ENCODE peak calls at places on chromosomes 4 and X, in five cellular contexts. One of them, this sample, is unnamed.
A peak's percentile ranks its signal among the peaks of the same experiment; 100 is the strongest.

GRCh38 chr4:158161561-158162354 is 11.1 kb downstream of the GASK1B start:
- DNase-seq in bronchial epithelial cell: peak; percentile 45
- DNase-seq in naive B cell: no peak
- DNase-seq in DMS153: no peak
- DNase-seq in fibroblast of the conjunctiva: peak; percentile 18
- DNase-seq in this sample: no peak

GRCh38 chr4:34194585-34194984 is 2049.7 kb downstream of the ARAP2 start:
- DNase-seq in bronchial epithelial cell: no peak
- DNase-seq in fibroblast of the conjunctiva: no peak
- DNase-seq in naive B cell: no peak
- DNase-seq in DMS153: no peak
- DNase-seq in this sample: no peak

GRCh38 chrX:17247144-17247543 is 127.9 kb upstream of the NHS start:
- DNase-seq in fibroblast of the conjunctiva: no peak
- DNase-seq in bronchial epithelial cell: no peak
- DNase-seq in DMS153: no peak
- DNase-seq in naive B cell: no peak
- DNase-seq in this sample: no peak

GRCh38 chr4:105061720-105062119 is 85.0 kb upstream of the TET2 start:
- DNase-seq in fibroblast of the conjunctiva: no peak
- DNase-seq in naive B cell: no peak
- DNase-seq in bronchial epithelial cell: peak; percentile 5
- DNase-seq in DMS153: no peak
- DNase-seq in this sample: no peak

GRCh38 chr4:3217266-3217665 is 31.7 kb upstream of the MSANTD1 start:
- DNase-seq in bronchial epithelial cell: no peak
- DNase-seq in DMS153: no peak
- DNase-seq in fibroblast of the conjunctiva: no peak
- DNase-seq in naive B cell: no peak
- DNase-seq in this sample: no peak

GRCh38 chr4:1081689-1082040 is 31.7 kb downstream of the RNF212 start:
- DNase-seq in fibroblast of the conjunctiva: peak; percentile 20
- DNase-seq in bronchial epithelial cell: no peak
- DNase-seq in DMS153: no peak
- DNase-seq in naive B cell: no peak
- DNase-seq in this sample: no peak

GRCh38 chr4:84418032-84418709 is 80.9 kb downstream of the NKX6-1 start:
- DNase-seq in bronchial epithelial cell: no peak
- DNase-seq in fibroblast of the conjunctiva: no peak
- DNase-seq in naive B cell: no peak
- DNase-seq in DMS153: peak; percentile 92
- DNase-seq in this sample: no peak

GRCh38 chrX:137031517-137032377 is 2.0 kb downstream of the GPR101 start:
- DNase-seq in naive B cell: peak; percentile 25
- DNase-seq in bronchial epithelial cell: peak; percentile 18
- DNase-seq in DMS153: peak; percentile 4
- DNase-seq in fibroblast of the conjunctiva: no peak
- DNase-seq in this sample: no peak

GRCh38 chr4:28654618-28655017 is 1794.0 kb downstream of the STIM2 start:
- DNase-seq in fibroblast of the conjunctiva: no peak
- DNase-seq in DMS153: no peak
- DNase-seq in bronchial epithelial cell: peak; percentile 70
- DNase-seq in naive B cell: no peak
- DNase-seq in this sample: no peak

GRCh38 chr4:128153795-128154194 is 92.7 kb downstream of the LARP1B start:
- DNase-seq in naive B cell: no peak
- DNase-seq in fibroblast of the conjunctiva: no peak
- DNase-seq in DMS153: no peak
- DNase-seq in bronchial epithelial cell: no peak
- DNase-seq in this sample: no peak

GRCh38 chr4:153486281-153487151 is 20.4 kb downstream of the TMEM131L start:
- DNase-seq in fibroblast of the conjunctiva: peak; percentile 43
- DNase-seq in naive B cell: no peak
- DNase-seq in DMS153: no peak
- DNase-seq in bronchial epithelial cell: peak; percentile 99
- DNase-seq in this sample: peak; percentile 76

GRCh38 chr4:98657531-98658286 is 702 bp downstream of the TSPAN5 start:
- DNase-seq in fibroblast of the conjunctiva: peak; percentile 73
- DNase-seq in naive B cell: peak; percentile 37
- DNase-seq in bronchial epithelial cell: peak; percentile 78
- DNase-seq in DMS153: peak; percentile 62
- DNase-seq in this sample: no peak

GRCh38 chr4:91598696-91599095 is 705.1 kb upstream of the GRID2 start:
- DNase-seq in bronchial epithelial cell: no peak
- DNase-seq in naive B cell: no peak
- DNase-seq in fibroblast of the conjunctiva: no peak
- DNase-seq in DMS153: no peak
- DNase-seq in this sample: no peak

GRCh38 chr4:138978028-138978585 is 37.5 kb upstream of the NOCT start:
- DNase-seq in DMS153: no peak
- DNase-seq in bronchial epithelial cell: no peak
- DNase-seq in naive B cell: no peak
- DNase-seq in fibroblast of the conjunctiva: no peak
- DNase-seq in this sample: no peak

GRCh38 chr4:68892861-68893260 is 58.7 kb downstream of the UGT2A3 start:
- DNase-seq in bronchial epithelial cell: no peak
- DNase-seq in naive B cell: no peak
- DNase-seq in fibroblast of the conjunctiva: no peak
- DNase-seq in DMS153: no peak
- DNase-seq in this sample: no peak

GRCh38 chr4:91454111-91454510 is 849.7 kb upstream of the GRID2 start:
- DNase-seq in DMS153: no peak
- DNase-seq in fibroblast of the conjunctiva: no peak
- DNase-seq in naive B cell: no peak
- DNase-seq in bronchial epithelial cell: no peak
- DNase-seq in this sample: no peak

GRCh38 chr4:130026185-130026584 is 930.2 kb downstream of the C4orf33 start:
- DNase-seq in fibroblast of the conjunctiva: no peak
- DNase-seq in DMS153: peak; percentile 99
- DNase-seq in bronchial epithelial cell: no peak
- DNase-seq in naive B cell: no peak
- DNase-seq in this sample: no peak

GRCh38 chr4:145814246-145814645 is 124.4 kb downstream of the ZNF827 start:
- DNase-seq in naive B cell: no peak
- DNase-seq in fibroblast of the conjunctiva: no peak
- DNase-seq in DMS153: peak; percentile 68
- DNase-seq in bronchial epithelial cell: no peak
- DNase-seq in this sample: no peak

GRCh38 chr4:133154725-133155124 is 5.6 kb downstream of the PCDH10 start:
- DNase-seq in fibroblast of the conjunctiva: peak; percentile 27
- DNase-seq in DMS153: no peak
- DNase-seq in bronchial epithelial cell: peak; percentile 10
- DNase-seq in naive B cell: no peak
- DNase-seq in this sample: no peak

GRCh38 chrX:22323541-22323940 is 50.8 kb downstream of the CBLL2 start:
- DNase-seq in bronchial epithelial cell: peak; percentile 73
- DNase-seq in DMS153: no peak
- DNase-seq in fibroblast of the conjunctiva: peak; percentile 24
- DNase-seq in naive B cell: no peak
- DNase-seq in this sample: peak; percentile 29

GRCh38 chr4:2417765-2418651 is at the start of gene ZFYVE28:
- DNase-seq in naive B cell: no peak
- DNase-seq in DMS153: no peak
- DNase-seq in bronchial epithelial cell: no peak
- DNase-seq in fibroblast of the conjunctiva: no peak
- DNase-seq in this sample: no peak

GRCh38 chr4:84957509-84958420 is 8.7 kb downstream of the WDFY3 start:
- DNase-seq in naive B cell: no peak
- DNase-seq in bronchial epithelial cell: no peak
- DNase-seq in DMS153: no peak
- DNase-seq in fibroblast of the conjunctiva: no peak
- DNase-seq in this sample: no peak

GRCh38 chr4:26032572-26033320 is 118.7 kb downstream of the SMIM20 start:
- DNase-seq in DMS153: peak; percentile 28
- DNase-seq in naive B cell: no peak
- DNase-seq in fibroblast of the conjunctiva: peak; percentile 80
- DNase-seq in bronchial epithelial cell: peak; percentile 63
- DNase-seq in this sample: peak; percentile 69

GRCh38 chrX:29431895-29432294 is 783.5 kb upstream of the MAGEB2 start:
- DNase-seq in bronchial epithelial cell: peak; percentile 1
- DNase-seq in DMS153: no peak
- DNase-seq in naive B cell: no peak
- DNase-seq in fibroblast of the conjunctiva: no peak
- DNase-seq in this sample: no peak

GRCh38 chr4:156294577-156294976 is 340.9 kb upstream of the CTSO start:
- DNase-seq in DMS153: peak; percentile 69
- DNase-seq in naive B cell: no peak
- DNase-seq in bronchial epithelial cell: peak; percentile 81
- DNase-seq in fibroblast of the conjunctiva: peak; percentile 47
- DNase-seq in this sample: peak; percentile 36

This sample was measured in AG04450.